ENCODE peak calls at places on chromosomes 7 and 10, in ten cellular contexts. One of them, this sample, is unnamed.

GRCh38 chr10:99341248-99341647 is 12.1 kb downstream of the CNNM1 start:
- DNase-seq in neural progenitor cell: no peak
- DNase-seq in CD8-positive, alpha-beta memory T cell: no peak
- DNase-seq in tibial nerve: no peak
- DNase-seq in hepatocyte: no peak
- DNase-seq in pancreas: no peak
- DNase-seq in body of pancreas: no peak
- DNase-seq in CD8-positive, alpha-beta T cell: no peak
- DNase-seq in GM23248: no peak
- DNase-seq in mesenchymal stem cell: no peak
- DNase-seq in this sample: no peak

GRCh38 chr7:4338556-4338955 is 343.5 kb upstream of the FOXK1 start:
- DNase-seq in neural progenitor cell: no peak
- DNase-seq in CD8-positive, alpha-beta memory T cell: no peak
- DNase-seq in tibial nerve: no peak
- DNase-seq in hepatocyte: no peak
- DNase-seq in pancreas: no peak
- DNase-seq in body of pancreas: no peak
- DNase-seq in CD8-positive, alpha-beta T cell: no peak
- DNase-seq in GM23248: no peak
- DNase-seq in mesenchymal stem cell: no peak
- DNase-seq in this sample: no peak

GRCh38 chr10:120495226-120495625 is 38.2 kb downstream of the PLPP4 start:
- DNase-seq in neural progenitor cell: no peak
- DNase-seq in CD8-positive, alpha-beta memory T cell: no peak
- DNase-seq in tibial nerve: no peak
- DNase-seq in hepatocyte: peak; percentile 10
- DNase-seq in pancreas: no peak
- DNase-seq in body of pancreas: peak; percentile 38
- DNase-seq in CD8-positive, alpha-beta T cell: no peak
- DNase-seq in GM23248: peak; percentile 40
- DNase-seq in mesenchymal stem cell: peak; percentile 63
- DNase-seq in this sample: no peak

GRCh38 chr7:30738026-30738915 is 13.7 kb upstream of the INMT start:
- DNase-seq in neural progenitor cell: no peak
- DNase-seq in CD8-positive, alpha-beta memory T cell: peak; percentile 15
- DNase-seq in tibial nerve: no peak
- DNase-seq in hepatocyte: no peak
- DNase-seq in pancreas: no peak
- DNase-seq in body of pancreas: no peak
- DNase-seq in CD8-positive, alpha-beta T cell: no peak
- DNase-seq in GM23248: no peak
- DNase-seq in mesenchymal stem cell: no peak
- DNase-seq in this sample: no peak

GRCh38 chr10:16904619-16905018 is 87.4 kb upstream of the RSU1 start:
- DNase-seq in neural progenitor cell: no peak
- DNase-seq in CD8-positive, alpha-beta memory T cell: no peak
- DNase-seq in tibial nerve: no peak
- DNase-seq in hepatocyte: no peak
- DNase-seq in pancreas: no peak
- DNase-seq in body of pancreas: no peak
- DNase-seq in CD8-positive, alpha-beta T cell: no peak
- DNase-seq in GM23248: peak; percentile 30
- DNase-seq in mesenchymal stem cell: peak; percentile 61
- DNase-seq in this sample: no peak

GRCh38 chr10:91691981-91692380 is 59.1 kb upstream of the PPP1R3C start:
- DNase-seq in neural progenitor cell: no peak
- DNase-seq in CD8-positive, alpha-beta memory T cell: no peak
- DNase-seq in tibial nerve: no peak
- DNase-seq in hepatocyte: no peak
- DNase-seq in pancreas: no peak
- DNase-seq in body of pancreas: no peak
- DNase-seq in CD8-positive, alpha-beta T cell: no peak
- DNase-seq in GM23248: no peak
- DNase-seq in mesenchymal stem cell: no peak
- DNase-seq in this sample: no peak

GRCh38 chr10:3763035-3763456 is 22.0 kb downstream of the KLF6 start:
- DNase-seq in neural progenitor cell: no peak
- DNase-seq in CD8-positive, alpha-beta memory T cell: no peak
- DNase-seq in tibial nerve: no peak
- DNase-seq in hepatocyte: peak; percentile 2
- DNase-seq in pancreas: no peak
- DNase-seq in body of pancreas: no peak
- DNase-seq in CD8-positive, alpha-beta T cell: no peak
- DNase-seq in GM23248: peak; percentile 76
- DNase-seq in mesenchymal stem cell: peak; percentile 43
- DNase-seq in this sample: no peak

GRCh38 chr10:4626919-4627318 is 199.1 kb upstream of the AKR1E2 start:
- DNase-seq in neural progenitor cell: no peak
- DNase-seq in CD8-positive, alpha-beta memory T cell: no peak
- DNase-seq in tibial nerve: no peak
- DNase-seq in hepatocyte: no peak
- DNase-seq in pancreas: no peak
- DNase-seq in body of pancreas: no peak
- DNase-seq in CD8-positive, alpha-beta T cell: no peak
- DNase-seq in GM23248: no peak
- DNase-seq in mesenchymal stem cell: no peak
- DNase-seq in this sample: no peak

GRCh38 chr10:121113385-121113696 is 262.2 kb downstream of the WDR11 start:
- DNase-seq in neural progenitor cell: no peak
- DNase-seq in CD8-positive, alpha-beta memory T cell: no peak
- DNase-seq in tibial nerve: no peak
- DNase-seq in hepatocyte: peak; percentile 40
- DNase-seq in pancreas: no peak
- DNase-seq in body of pancreas: no peak
- DNase-seq in CD8-positive, alpha-beta T cell: no peak
- DNase-seq in GM23248: no peak
- DNase-seq in mesenchymal stem cell: no peak
- DNase-seq in this sample: no peak

GRCh38 chr7:13989138-13989943 is at the start of gene ETV1:
- DNase-seq in neural progenitor cell: peak; percentile 96
- DNase-seq in CD8-positive, alpha-beta memory T cell: peak; percentile 5
- DNase-seq in tibial nerve: peak; percentile 51
- DNase-seq in hepatocyte: peak; percentile 78
- DNase-seq in pancreas: peak; percentile 48
- DNase-seq in body of pancreas: peak; percentile 49
- DNase-seq in CD8-positive, alpha-beta T cell: no peak
- DNase-seq in GM23248: peak; percentile 90
- DNase-seq in mesenchymal stem cell: peak; percentile 88
- DNase-seq in this sample: no peak

GRCh38 chr10:44193567-44194220 is 191.2 kb downstream of the CXCL12 start:
- DNase-seq in neural progenitor cell: no peak
- DNase-seq in CD8-positive, alpha-beta memory T cell: no peak
- DNase-seq in tibial nerve: no peak
- DNase-seq in hepatocyte: no peak
- DNase-seq in pancreas: no peak
- DNase-seq in body of pancreas: no peak
- DNase-seq in CD8-positive, alpha-beta T cell: no peak
- DNase-seq in GM23248: no peak
- DNase-seq in mesenchymal stem cell: no peak
- DNase-seq in this sample: no peak
- H3K27me3 ChIP-seq in neural progenitor cell: no peaks in the 10 kb centered on the region
- H3K27me3 ChIP-seq in CD8-positive, alpha-beta memory T cell: no peaks in the 10 kb centered on the region
- H3K27me3 ChIP-seq in tibial nerve: no peaks in the 10 kb centered on the region
- H3K27me3 ChIP-seq in hepatocyte: no peaks in the 10 kb centered on the region
- H3K27me3 ChIP-seq in pancreas: no peaks in the 10 kb centered on the region
- H3K27me3 ChIP-seq in body of pancreas: no peaks in the 10 kb centered on the region
- H3K27me3 ChIP-seq in CD8-positive, alpha-beta T cell: no peaks in the 10 kb centered on the region
- H3K27me3 ChIP-seq in GM23248: no peaks in the 10 kb centered on the region
- H3K27me3 ChIP-seq in mesenchymal stem cell: no peaks in the 10 kb centered on the region
- H3K27me3 ChIP-seq in this sample: no peaks in the 10 kb centered on the region

GRCh38 chr10:6203331-6204062 is 765 bp downstream of the PFKFB3 start:
- DNase-seq in neural progenitor cell: peak; percentile 95
- DNase-seq in CD8-positive, alpha-beta memory T cell: peak; percentile 53
- DNase-seq in tibial nerve: no peak
- DNase-seq in hepatocyte: peak; percentile 87
- DNase-seq in pancreas: peak; percentile 50
- DNase-seq in body of pancreas: peak; percentile 46
- DNase-seq in CD8-positive, alpha-beta T cell: peak; percentile 13
- DNase-seq in GM23248: peak; percentile 84
- DNase-seq in mesenchymal stem cell: peak; percentile 59
- DNase-seq in this sample: peak; percentile 35

GRCh38 chr10:6202684-6203330 is at the start of gene PFKFB3:
- DNase-seq in neural progenitor cell: peak; percentile 99
- DNase-seq in CD8-positive, alpha-beta memory T cell: peak; percentile 85
- DNase-seq in tibial nerve: peak; percentile 90
- DNase-seq in hepatocyte: peak; percentile 98
- DNase-seq in pancreas: peak; percentile 95
- DNase-seq in body of pancreas: peak; percentile 95
- DNase-seq in CD8-positive, alpha-beta T cell: peak; percentile 76
- DNase-seq in GM23248: peak; percentile 98
- DNase-seq in mesenchymal stem cell: peak; percentile 95
- DNase-seq in this sample: peak; percentile 87

GRCh38 chr10:6204341-6205191 is 1.8 kb downstream of the PFKFB3 start:
- DNase-seq in neural progenitor cell: peak; percentile 88
- DNase-seq in CD8-positive, alpha-beta memory T cell: no peak
- DNase-seq in tibial nerve: no peak
- DNase-seq in hepatocyte: peak; percentile 77
- DNase-seq in pancreas: peak; percentile 58
- DNase-seq in body of pancreas: peak; percentile 73
- DNase-seq in CD8-positive, alpha-beta T cell: no peak
- DNase-seq in GM23248: peak; percentile 94
- DNase-seq in mesenchymal stem cell: peak; percentile 74
- DNase-seq in this sample: no peak

GRCh38 chr10:6202098-6202683 is 541 bp upstream of the PFKFB3 start:
- DNase-seq in neural progenitor cell: peak; percentile 37
- DNase-seq in CD8-positive, alpha-beta memory T cell: no peak
- DNase-seq in tibial nerve: no peak
- DNase-seq in hepatocyte: no peak
- DNase-seq in pancreas: no peak
- DNase-seq in body of pancreas: no peak
- DNase-seq in CD8-positive, alpha-beta T cell: no peak
- DNase-seq in GM23248: no peak
- DNase-seq in mesenchymal stem cell: no peak
- DNase-seq in this sample: no peak

GRCh38 chr10:6204063-6204340 is 1.3 kb downstream of the PFKFB3 start:
- DNase-seq in neural progenitor cell: peak; percentile 66
- DNase-seq in CD8-positive, alpha-beta memory T cell: peak; percentile 35
- DNase-seq in tibial nerve: no peak
- DNase-seq in hepatocyte: no peak
- DNase-seq in pancreas: peak; percentile 52
- DNase-seq in body of pancreas: peak; percentile 37
- DNase-seq in CD8-positive, alpha-beta T cell: no peak
- DNase-seq in GM23248: peak; percentile 45
- DNase-seq in mesenchymal stem cell: peak; percentile 47
- DNase-seq in this sample: peak; percentile 24
- H3K4me1 ChIP-seq in neural progenitor cell: peaks cover 23% of the 10 kb centered on the region
- H3K4me1 ChIP-seq in CD8-positive, alpha-beta memory T cell: peaks cover 19% of the 10 kb centered on the region
- H3K4me1 ChIP-seq in tibial nerve: peaks cover 38% of the 10 kb centered on the region
- H3K4me1 ChIP-seq in hepatocyte: peaks cover 20% of the 10 kb centered on the region
- H3K4me1 ChIP-seq in pancreas: peaks cover 13% of the 10 kb centered on the region
- H3K4me1 ChIP-seq in body of pancreas: peaks cover 56% of the 10 kb centered on the region
- H3K4me1 ChIP-seq in CD8-positive, alpha-beta T cell: peaks cover 18% of the 10 kb centered on the region
- H3K4me1 ChIP-seq in GM23248: peaks cover 17% of the 10 kb centered on the region
- H3K4me1 ChIP-seq in mesenchymal stem cell: peaks cover 34% of the 10 kb centered on the region
- H3K4me1 ChIP-seq in this sample: peaks cover 21% of the 10 kb centered on the region

GRCh38 chr10:28663576-28664368 is 13.5 kb upstream of the BAMBI start:
- DNase-seq in neural progenitor cell: peak; percentile 91
- DNase-seq in CD8-positive, alpha-beta memory T cell: peak; percentile 44
- DNase-seq in tibial nerve: peak; percentile 52
- DNase-seq in hepatocyte: peak; percentile 93
- DNase-seq in pancreas: peak; percentile 80
- DNase-seq in body of pancreas: peak; percentile 88
- DNase-seq in CD8-positive, alpha-beta T cell: peak; percentile 31
- DNase-seq in GM23248: peak; percentile 91
- DNase-seq in mesenchymal stem cell: peak; percentile 89
- DNase-seq in this sample: peak; percentile 28
- H3K27me3 ChIP-seq in neural progenitor cell: peaks cover 26% of the 10 kb centered on the region
- H3K27me3 ChIP-seq in CD8-positive, alpha-beta memory T cell: peaks cover 8% of the 10 kb centered on the region
- H3K27me3 ChIP-seq in tibial nerve: no peaks in the 10 kb centered on the region
- H3K27me3 ChIP-seq in hepatocyte: no peaks in the 10 kb centered on the region
- H3K27me3 ChIP-seq in pancreas: peaks cover 6% of the 10 kb centered on the region
- H3K27me3 ChIP-seq in body of pancreas: peaks cover 16% of the 10 kb centered on the region
- H3K27me3 ChIP-seq in CD8-positive, alpha-beta T cell: peaks cover 15% of the 10 kb centered on the region
- H3K27me3 ChIP-seq in GM23248: peaks cover 22% of the 10 kb centered on the region
- H3K27me3 ChIP-seq in mesenchymal stem cell: peaks cover 23% of the 10 kb centered on the region
- H3K27me3 ChIP-seq in this sample: peaks cover 5% of the 10 kb centered on the region

GRCh38 chr7:47726047-47726726 is 144.3 kb upstream of the TNS3 start:
- DNase-seq in neural progenitor cell: no peak
- DNase-seq in CD8-positive, alpha-beta memory T cell: no peak
- DNase-seq in tibial nerve: no peak
- DNase-seq in hepatocyte: no peak
- DNase-seq in pancreas: no peak
- DNase-seq in body of pancreas: no peak
- DNase-seq in CD8-positive, alpha-beta T cell: no peak
- DNase-seq in GM23248: no peak
- DNase-seq in mesenchymal stem cell: no peak
- DNase-seq in this sample: no peak

GRCh38 chr7:47722126-47722525 is 140.2 kb upstream of the TNS3 start:
- DNase-seq in neural progenitor cell: no peak
- DNase-seq in CD8-positive, alpha-beta memory T cell: no peak
- DNase-seq in tibial nerve: no peak
- DNase-seq in hepatocyte: no peak
- DNase-seq in pancreas: no peak
- DNase-seq in body of pancreas: no peak
- DNase-seq in CD8-positive, alpha-beta T cell: no peak
- DNase-seq in GM23248: no peak
- DNase-seq in mesenchymal stem cell: no peak
- DNase-seq in this sample: no peak

GRCh38 chr7:47721670-47722069 is 139.8 kb upstream of the TNS3 start:
- DNase-seq in neural progenitor cell: no peak
- DNase-seq in CD8-positive, alpha-beta memory T cell: no peak
- DNase-seq in tibial nerve: no peak
- DNase-seq in hepatocyte: no peak
- DNase-seq in pancreas: no peak
- DNase-seq in body of pancreas: no peak
- DNase-seq in CD8-positive, alpha-beta T cell: no peak
- DNase-seq in GM23248: no peak
- DNase-seq in mesenchymal stem cell: no peak
- DNase-seq in this sample: no peak

GRCh38 chr7:47725031-47725780 is 143.3 kb upstream of the TNS3 start:
- DNase-seq in neural progenitor cell: no peak
- DNase-seq in CD8-positive, alpha-beta memory T cell: no peak
- DNase-seq in tibial nerve: no peak
- DNase-seq in hepatocyte: no peak
- DNase-seq in pancreas: no peak
- DNase-seq in body of pancreas: peak; percentile 13
- DNase-seq in CD8-positive, alpha-beta T cell: no peak
- DNase-seq in GM23248: no peak
- DNase-seq in mesenchymal stem cell: no peak
- DNase-seq in this sample: no peak

DNA sequence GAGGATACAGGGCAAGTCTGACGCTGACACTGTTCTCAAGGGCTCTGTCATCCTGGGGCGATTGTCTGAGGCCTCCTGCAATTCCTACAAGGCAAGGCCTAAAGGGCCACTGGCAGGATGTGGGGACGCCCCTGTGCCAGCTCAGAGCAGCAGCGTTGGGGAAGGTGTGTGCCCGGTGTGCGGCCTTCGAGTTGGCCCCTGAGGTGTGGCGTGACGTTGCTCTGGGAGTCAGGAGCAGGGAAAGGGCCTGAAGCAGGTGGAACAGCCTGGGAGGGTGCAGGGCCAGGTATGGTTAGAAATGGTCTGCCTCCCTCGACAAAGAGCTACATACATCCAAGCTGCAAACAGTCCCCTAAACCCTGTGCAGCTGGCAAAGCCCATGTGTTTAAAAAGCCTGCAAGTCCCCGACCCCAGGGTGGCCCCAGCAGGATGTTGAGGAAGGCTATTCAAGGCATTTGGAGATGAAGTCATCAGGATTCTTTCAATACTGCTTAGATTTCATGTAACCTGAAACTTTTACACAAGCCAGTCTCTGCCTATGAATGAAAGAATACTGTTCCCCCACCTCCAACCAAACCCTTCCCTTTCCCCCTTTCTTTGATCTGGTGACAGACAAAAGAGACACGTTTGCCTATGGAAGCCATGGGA is 142.5 kb upstream of the TNS3 start:
- DNase-seq in neural progenitor cell: peak; percentile 59
- DNase-seq in CD8-positive, alpha-beta memory T cell: no peak
- DNase-seq in tibial nerve: no peak
- DNase-seq in hepatocyte: peak; percentile 46
- DNase-seq in pancreas: no peak
- DNase-seq in body of pancreas: no peak
- DNase-seq in CD8-positive, alpha-beta T cell: no peak
- DNase-seq in GM23248: peak; percentile 66
- DNase-seq in mesenchymal stem cell: peak; percentile 71
- DNase-seq in this sample: no peak
- H3K4me1 ChIP-seq in neural progenitor cell: peaks cover 21% of the 10 kb centered on the region
- H3K4me1 ChIP-seq in CD8-positive, alpha-beta memory T cell: no peaks in the 10 kb centered on the region
- H3K4me1 ChIP-seq in tibial nerve: no peaks in the 10 kb centered on the region
- H3K4me1 ChIP-seq in hepatocyte: peaks cover 23% of the 10 kb centered on the region
- H3K4me1 ChIP-seq in pancreas: no peaks in the 10 kb centered on the region
- H3K4me1 ChIP-seq in body of pancreas: peaks cover 13% of the 10 kb centered on the region
- H3K4me1 ChIP-seq in CD8-positive, alpha-beta T cell: no peaks in the 10 kb centered on the region
- H3K4me1 ChIP-seq in GM23248: peaks cover 13% of the 10 kb centered on the region
- H3K4me1 ChIP-seq in mesenchymal stem cell: peaks cover 23% of the 10 kb centered on the region
- H3K4me1 ChIP-seq in this sample: no peaks in the 10 kb centered on the region